ENCODE peak calls at places on chromosomes 4 and X, in six cellular contexts. One of them, this sample, is unnamed.

GRCh38 chr4:183185018-183185417 is 86.0 kb downstream of the WWC2 start:
- DNase-seq in glutamatergic neuron: no peak
- DNase-seq in bronchial epithelial cell: no peak
- DNase-seq in astrocyte: peak; percentile 97
- DNase-seq in AG09309: no peak
- DNase-seq in foreskin fibroblast: no peak
- DNase-seq in this sample: no peak

GRCh38 chr4:77579406-77580076 is 26.1 kb upstream of the CXCL13 start:
- DNase-seq in glutamatergic neuron: no peak
- DNase-seq in bronchial epithelial cell: peak; percentile 95
- DNase-seq in astrocyte: peak; percentile 92
- DNase-seq in AG09309: peak; percentile 74
- DNase-seq in foreskin fibroblast: peak; percentile 80
- DNase-seq in this sample: no peak

GRCh38 chr4:1041147-1041935 is 29.9 kb downstream of the FGFRL1 start:
- DNase-seq in glutamatergic neuron: no peak
- DNase-seq in bronchial epithelial cell: peak; percentile 40
- DNase-seq in astrocyte: peak; percentile 57
- DNase-seq in AG09309: no peak
- DNase-seq in foreskin fibroblast: peak; percentile 45
- DNase-seq in this sample: peak; percentile 37

GRCh38 chr4:104451573-104451972 is 43.1 kb downstream of the CXXC4 start:
- DNase-seq in glutamatergic neuron: no peak
- DNase-seq in bronchial epithelial cell: peak; percentile 26
- DNase-seq in astrocyte: peak; percentile 3
- DNase-seq in AG09309: no peak
- DNase-seq in foreskin fibroblast: no peak
- DNase-seq in this sample: no peak

GRCh38 chrX:136354201-136354600 is 53.4 kb downstream of the ADGRG4 start:
- DNase-seq in glutamatergic neuron: no peak
- DNase-seq in bronchial epithelial cell: peak; percentile 33
- DNase-seq in astrocyte: no peak
- DNase-seq in AG09309: no peak
- DNase-seq in foreskin fibroblast: no peak
- DNase-seq in this sample: no peak

GRCh38 chr4:39587881-39588280 is 50.8 kb downstream of the SMIM14 start:
- DNase-seq in glutamatergic neuron: no peak
- DNase-seq in bronchial epithelial cell: peak; percentile 35
- DNase-seq in astrocyte: peak; percentile 88
- DNase-seq in AG09309: no peak
- DNase-seq in foreskin fibroblast: peak; percentile 77
- DNase-seq in this sample: no peak

GRCh38 chrX:131264053-131264452 is 25.1 kb downstream of the IGSF1 start:
- DNase-seq in glutamatergic neuron: no peak
- DNase-seq in bronchial epithelial cell: no peak
- DNase-seq in astrocyte: no peak
- DNase-seq in AG09309: no peak
- DNase-seq in foreskin fibroblast: no peak
- DNase-seq in this sample: no peak

GRCh38 chr4:113026556-113026955 is 22.9 kb upstream of the ANK2 start:
- DNase-seq in glutamatergic neuron: no peak
- DNase-seq in bronchial epithelial cell: peak; percentile 18
- DNase-seq in astrocyte: peak; percentile 57
- DNase-seq in AG09309: no peak
- DNase-seq in foreskin fibroblast: peak; percentile 67
- DNase-seq in this sample: no peak

GRCh38 chr4:16636911-16637630 is 261.4 kb downstream of the LDB2 start:
- DNase-seq in glutamatergic neuron: no peak
- DNase-seq in bronchial epithelial cell: no peak
- DNase-seq in astrocyte: peak; percentile 62
- DNase-seq in AG09309: no peak
- DNase-seq in foreskin fibroblast: peak; percentile 41
- DNase-seq in this sample: no peak

GRCh38 chr4:82753725-82754410 is 44.7 kb downstream of the SCD5 start:
- DNase-seq in glutamatergic neuron: no peak
- DNase-seq in bronchial epithelial cell: peak; percentile 83
- DNase-seq in astrocyte: no peak
- DNase-seq in AG09309: no peak
- DNase-seq in foreskin fibroblast: peak; percentile 16
- DNase-seq in this sample: no peak

GRCh38 chrX:154334496-154334895 is 38.9 kb downstream of the TKTL1 start:
- DNase-seq in glutamatergic neuron: no peak
- DNase-seq in bronchial epithelial cell: no peak
- DNase-seq in astrocyte: no peak
- DNase-seq in AG09309: no peak
- DNase-seq in foreskin fibroblast: no peak
- DNase-seq in this sample: no peak

GRCh38 chrX:154068560-154068959 is 29.0 kb downstream of the MECP2 start:
- DNase-seq in glutamatergic neuron: no peak
- DNase-seq in bronchial epithelial cell: no peak
- DNase-seq in astrocyte: no peak
- DNase-seq in AG09309: no peak
- DNase-seq in foreskin fibroblast: no peak
- DNase-seq in this sample: no peak

GRCh38 chr4:3485882-3486555 is 22.9 kb downstream of the DOK7 start:
- DNase-seq in glutamatergic neuron: no peak
- DNase-seq in bronchial epithelial cell: no peak
- DNase-seq in astrocyte: no peak
- DNase-seq in AG09309: no peak
- DNase-seq in foreskin fibroblast: no peak
- DNase-seq in this sample: no peak

GRCh38 chrX:50839730-50840129 is 25.7 kb upstream of the SHROOM4 start:
- DNase-seq in glutamatergic neuron: no peak
- DNase-seq in bronchial epithelial cell: no peak
- DNase-seq in astrocyte: no peak
- DNase-seq in AG09309: no peak
- DNase-seq in foreskin fibroblast: no peak
- DNase-seq in this sample: no peak

GRCh38 chr4:41432889-41433288 is 105.1 kb upstream of the LIMCH1 start:
- DNase-seq in glutamatergic neuron: no peak
- DNase-seq in bronchial epithelial cell: peak; percentile 48
- DNase-seq in astrocyte: peak; percentile 94
- DNase-seq in AG09309: peak; percentile 84
- DNase-seq in foreskin fibroblast: peak; percentile 66
- DNase-seq in this sample: no peak

GRCh38 chr4:172245493-172245892 is 432.3 kb downstream of the GALNTL6 start:
- DNase-seq in glutamatergic neuron: no peak
- DNase-seq in bronchial epithelial cell: no peak
- DNase-seq in astrocyte: no peak
- DNase-seq in AG09309: no peak
- DNase-seq in foreskin fibroblast: peak; percentile 53
- DNase-seq in this sample: no peak

GRCh38 chr4:6885953-6886557 is 23.6 kb upstream of the TBC1D14 start:
- DNase-seq in glutamatergic neuron: no peak
- DNase-seq in bronchial epithelial cell: peak; percentile 48
- DNase-seq in astrocyte: peak; percentile 75
- DNase-seq in AG09309: peak; percentile 64
- DNase-seq in foreskin fibroblast: peak; percentile 79
- DNase-seq in this sample: peak; percentile 60

GRCh38 chrX:78019586-78020483 is 50.4 kb upstream of the PGAM4 start:
- DNase-seq in glutamatergic neuron: no peak
- DNase-seq in bronchial epithelial cell: peak; percentile 54
- DNase-seq in astrocyte: no peak
- DNase-seq in AG09309: no peak
- DNase-seq in foreskin fibroblast: no peak
- DNase-seq in this sample: peak; percentile 3

GRCh38 chrX:150536455-150537116 is 31.8 kb upstream of the MTM1 start:
- DNase-seq in glutamatergic neuron: no peak
- DNase-seq in bronchial epithelial cell: no peak
- DNase-seq in astrocyte: no peak
- DNase-seq in AG09309: no peak
- DNase-seq in foreskin fibroblast: no peak
- DNase-seq in this sample: no peak

GRCh38 chr4:5758741-5759140 is 47.7 kb downstream of the EVC start:
- DNase-seq in glutamatergic neuron: no peak
- DNase-seq in bronchial epithelial cell: peak; percentile 99
- DNase-seq in astrocyte: peak; percentile 96
- DNase-seq in AG09309: peak; percentile 92
- DNase-seq in foreskin fibroblast: peak; percentile 97
- DNase-seq in this sample: no peak

GRCh38 chrX:68684291-68684918 is 36.9 kb downstream of the STARD8 start:
- DNase-seq in glutamatergic neuron: no peak
- DNase-seq in bronchial epithelial cell: no peak
- DNase-seq in astrocyte: no peak
- DNase-seq in AG09309: no peak
- DNase-seq in foreskin fibroblast: no peak
- DNase-seq in this sample: no peak

GRCh38 chr4:13584481-13584880 is 40.2 kb upstream of the NKX3-2 start:
- DNase-seq in glutamatergic neuron: no peak
- DNase-seq in bronchial epithelial cell: no peak
- DNase-seq in astrocyte: no peak
- DNase-seq in AG09309: no peak
- DNase-seq in foreskin fibroblast: peak; percentile 41
- DNase-seq in this sample: no peak

GRCh38 chr4:185179488-185179887 is 24.3 kb downstream of the CFAP97 start:
- DNase-seq in glutamatergic neuron: no peak
- DNase-seq in bronchial epithelial cell: no peak
- DNase-seq in astrocyte: no peak
- DNase-seq in AG09309: no peak
- DNase-seq in foreskin fibroblast: no peak
- DNase-seq in this sample: no peak

GRCh38 chrX:155231163-155231562 is 14.9 kb downstream of the VBP1 start:
- DNase-seq in glutamatergic neuron: no peak
- DNase-seq in bronchial epithelial cell: no peak
- DNase-seq in astrocyte: no peak
- DNase-seq in AG09309: no peak
- DNase-seq in foreskin fibroblast: no peak
- DNase-seq in this sample: no peak

GRCh38 chr4:156248921-156249320 is 295.3 kb upstream of the CTSO start:
- DNase-seq in glutamatergic neuron: no peak
- DNase-seq in bronchial epithelial cell: peak; percentile 54
- DNase-seq in astrocyte: no peak
- DNase-seq in AG09309: no peak
- DNase-seq in foreskin fibroblast: no peak
- DNase-seq in this sample: no peak

GRCh38 chr4:119099227-119099910 is 36.3 kb upstream of the MYOZ2 start:
- DNase-seq in glutamatergic neuron: no peak
- DNase-seq in bronchial epithelial cell: no peak
- DNase-seq in astrocyte: peak; percentile 63
- DNase-seq in AG09309: peak; percentile 70
- DNase-seq in foreskin fibroblast: peak; percentile 87
- DNase-seq in this sample: no peak

GRCh38 chrX:109797311-109797975 is 64.4 kb upstream of the ACSL4 start:
- DNase-seq in glutamatergic neuron: no peak
- DNase-seq in bronchial epithelial cell: peak; percentile 29
- DNase-seq in astrocyte: no peak
- DNase-seq in AG09309: no peak
- DNase-seq in foreskin fibroblast: peak; percentile 52
- DNase-seq in this sample: no peak

GRCh38 chr4:154911097-154911496 is 130.0 kb downstream of the RBM46 start:
- DNase-seq in glutamatergic neuron: no peak
- DNase-seq in bronchial epithelial cell: peak; percentile 21
- DNase-seq in astrocyte: no peak
- DNase-seq in AG09309: no peak
- DNase-seq in foreskin fibroblast: peak; percentile 5
- DNase-seq in this sample: no peak

GRCh38 chr4:111601671-111602070 is 543.6 kb upstream of the FAM241A start:
- DNase-seq in glutamatergic neuron: no peak
- DNase-seq in bronchial epithelial cell: no peak
- DNase-seq in astrocyte: no peak
- DNase-seq in AG09309: no peak
- DNase-seq in foreskin fibroblast: peak; percentile 35
- DNase-seq in this sample: no peak

GRCh38 chr4:111605111-111605510 is 540.1 kb upstream of the FAM241A start:
- DNase-seq in glutamatergic neuron: no peak
- DNase-seq in bronchial epithelial cell: peak; percentile 76
- DNase-seq in astrocyte: no peak
- DNase-seq in AG09309: no peak
- DNase-seq in foreskin fibroblast: no peak
- DNase-seq in this sample: no peak

DNA sequence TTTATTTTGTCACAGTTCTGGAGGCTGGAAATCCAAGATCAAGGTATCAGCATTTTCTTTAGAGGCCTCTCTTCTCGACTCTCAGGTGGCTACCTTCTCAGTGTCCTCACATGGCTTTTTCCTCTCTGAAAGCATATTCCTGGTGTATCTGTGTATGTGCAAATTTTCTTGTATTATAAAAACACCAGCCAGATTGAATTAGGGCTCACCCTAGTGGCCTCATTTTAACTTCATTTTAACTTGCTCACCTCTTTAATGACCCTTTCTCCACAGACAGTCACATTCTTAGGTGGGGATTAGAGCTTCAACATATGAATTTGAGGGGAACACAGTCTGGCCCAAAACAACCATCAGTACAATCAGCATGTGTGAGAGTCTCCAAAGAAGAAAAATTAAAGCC is 542.4 kb upstream of the FAM241A start:
- DNase-seq in glutamatergic neuron: no peak
- DNase-seq in bronchial epithelial cell: no peak
- DNase-seq in astrocyte: peak; percentile 2
- DNase-seq in AG09309: no peak
- DNase-seq in foreskin fibroblast: peak; percentile 60
- DNase-seq in this sample: no peak
- TF ChIP-seq CTCF in glutamatergic neuron: no peak
- TF ChIP-seq CTCF in bronchial epithelial cell: no peak
- TF ChIP-seq CTCF in astrocyte: no peak
- TF ChIP-seq CTCF in AG09309: peak; percentile 37
- TF ChIP-seq CTCF in foreskin fibroblast: peak; percentile 22
- TF ChIP-seq CTCF in this sample: no peak

GRCh38 chr4:85606505-85606904 is 131.6 kb downstream of the ARHGAP24 start:
- DNase-seq in glutamatergic neuron: no peak
- DNase-seq in bronchial epithelial cell: no peak
- DNase-seq in astrocyte: no peak
- DNase-seq in AG09309: no peak
- DNase-seq in foreskin fibroblast: no peak
- DNase-seq in this sample: no peak
- TF ChIP-seq CTCF in glutamatergic neuron: no peak
- TF ChIP-seq CTCF in bronchial epithelial cell: no peak
- TF ChIP-seq CTCF in astrocyte: no peak
- TF ChIP-seq CTCF in AG09309: no peak
- TF ChIP-seq CTCF in foreskin fibroblast: no peak
- TF ChIP-seq CTCF in this sample: no peak

GRCh38 chr4:110344165-110344564 is 131.8 kb upstream of the ENPEP start:
- DNase-seq in glutamatergic neuron: no peak
- DNase-seq in bronchial epithelial cell: no peak
- DNase-seq in astrocyte: no peak
- DNase-seq in AG09309: no peak
- DNase-seq in foreskin fibroblast: peak; percentile 24
- DNase-seq in this sample: peak; percentile 14
- TF ChIP-seq CTCF in glutamatergic neuron: peak; percentile 24
- TF ChIP-seq CTCF in bronchial epithelial cell: no peak
- TF ChIP-seq CTCF in astrocyte: peak; percentile 49
- TF ChIP-seq CTCF in AG09309: no peak
- TF ChIP-seq CTCF in foreskin fibroblast: peak; percentile 4
- TF ChIP-seq CTCF in this sample: no peak

DNA sequence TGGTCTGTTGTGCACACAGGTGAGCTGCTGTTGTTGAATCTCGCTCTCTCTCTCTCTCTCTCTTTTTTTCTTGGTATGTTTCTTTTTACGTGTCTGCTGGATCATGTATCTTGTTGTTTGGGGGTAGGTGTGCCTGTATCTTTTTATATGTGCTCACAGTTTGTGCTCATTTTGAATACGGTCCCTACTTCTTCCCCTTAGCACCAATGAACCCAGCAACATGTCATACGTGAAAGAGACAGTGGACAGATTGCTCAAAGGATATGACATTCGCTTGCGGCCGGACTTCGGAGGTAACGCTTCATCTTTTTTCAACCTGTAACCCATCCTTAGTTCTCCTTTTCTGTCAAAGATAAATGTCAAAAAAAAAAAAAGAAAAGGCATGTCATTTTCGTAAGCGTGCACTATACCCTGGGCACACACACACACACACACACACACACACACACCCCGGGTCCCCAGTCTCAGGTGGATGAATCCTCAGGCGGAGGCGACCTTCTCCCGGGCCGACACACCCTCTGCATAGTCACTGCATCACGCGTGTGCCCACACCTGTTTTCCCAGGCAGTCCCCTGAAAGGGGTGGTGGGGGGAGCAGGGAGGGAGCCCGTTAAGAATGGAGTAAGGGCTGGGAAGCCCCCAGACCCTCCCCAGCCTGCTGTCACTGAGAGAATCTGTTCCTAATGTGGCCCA is 492 bp downstream of the GABRB1 start:
- DNase-seq in glutamatergic neuron: no peak
- DNase-seq in bronchial epithelial cell: no peak
- DNase-seq in astrocyte: no peak
- DNase-seq in AG09309: no peak
- DNase-seq in foreskin fibroblast: peak; percentile 5
- DNase-seq in this sample: no peak
- TF ChIP-seq CTCF in glutamatergic neuron: no peak
- TF ChIP-seq CTCF in bronchial epithelial cell: no peak
- TF ChIP-seq CTCF in astrocyte: no peak
- TF ChIP-seq CTCF in AG09309: no peak
- TF ChIP-seq CTCF in foreskin fibroblast: no peak
- TF ChIP-seq CTCF in this sample: no peak